ENCODE peak calls at places on chromosomes 2 and 18, in ten cellular contexts. One of them, this sample, is unnamed.

GRCh38 chr18:65750421-65751144 is at the start of gene CDH7:
- DNase-seq in NAMALWA: no peak
- DNase-seq in stimulated activated CD8-positive, alpha-beta memory T cell treated with anti-CD3 and anti-CD28 coated beads, Interleukin-2, amount 100 ng/mL, for 48 hours: no peak
- DNase-seq in activated effector memory CD4-positive, alpha-beta T cell treated with Interleukin-2 at 50 U/mL for 16 hours: no peak
- DNase-seq in ascending aorta: no peak
- DNase-seq in GM13976: no peak
- DNase-seq in aorta: peak; percentile 67
- DNase-seq in A172: no peak
- DNase-seq in T-helper 22 cell: no peak
- DNase-seq in NCI-H526 treated with DMSO at 0.1 percent for 48 hours: no peak
- DNase-seq in this sample: peak; percentile 67

GRCh38 chr18:63084220-63084619 is 235.3 kb downstream of the BCL2 start:
- DNase-seq in activated effector memory CD4-positive, alpha-beta T cell treated with Interleukin-2 at 50 U/mL for 16 hours: no peak
- DNase-seq in ascending aorta: no peak
- DNase-seq in aorta: no peak
- DNase-seq in A172: no peak
- DNase-seq in NAMALWA: no peak
- DNase-seq in stimulated activated CD8-positive, alpha-beta memory T cell treated with anti-CD3 and anti-CD28 coated beads, Interleukin-2, amount 100 ng/mL, for 48 hours: no peak
- DNase-seq in GM13976: no peak
- DNase-seq in T-helper 22 cell: no peak
- DNase-seq in NCI-H526 treated with DMSO at 0.1 percent for 48 hours: no peak
- DNase-seq in this sample: no peak

GRCh38 chr2:16313235-16313980 is 352.2 kb downstream of the CYRIA start:
- DNase-seq in A172: no peak
- DNase-seq in aorta: no peak
- DNase-seq in NAMALWA: no peak
- DNase-seq in activated effector memory CD4-positive, alpha-beta T cell treated with Interleukin-2 at 50 U/mL for 16 hours: no peak
- DNase-seq in NCI-H526 treated with DMSO at 0.1 percent for 48 hours: no peak
- DNase-seq in ascending aorta: no peak
- DNase-seq in GM13976: no peak
- DNase-seq in stimulated activated CD8-positive, alpha-beta memory T cell treated with anti-CD3 and anti-CD28 coated beads, Interleukin-2, amount 100 ng/mL, for 48 hours: no peak
- DNase-seq in T-helper 22 cell: no peak
- DNase-seq in this sample: no peak

GRCh38 chr2:12534646-12535263 is 182.0 kb upstream of the TRIB2 start:
- DNase-seq in activated effector memory CD4-positive, alpha-beta T cell treated with Interleukin-2 at 50 U/mL for 16 hours: no peak
- DNase-seq in stimulated activated CD8-positive, alpha-beta memory T cell treated with anti-CD3 and anti-CD28 coated beads, Interleukin-2, amount 100 ng/mL, for 48 hours: no peak
- DNase-seq in NAMALWA: no peak
- DNase-seq in aorta: no peak
- DNase-seq in GM13976: no peak
- DNase-seq in NCI-H526 treated with DMSO at 0.1 percent for 48 hours: no peak
- DNase-seq in T-helper 22 cell: no peak
- DNase-seq in ascending aorta: no peak
- DNase-seq in A172: peak; percentile 95
- DNase-seq in this sample: no peak

GRCh38 chr18:41917199-41917598 is 37.8 kb upstream of the PIK3C3 start:
- DNase-seq in T-helper 22 cell: no peak
- DNase-seq in activated effector memory CD4-positive, alpha-beta T cell treated with Interleukin-2 at 50 U/mL for 16 hours: no peak
- DNase-seq in GM13976: no peak
- DNase-seq in NAMALWA: no peak
- DNase-seq in aorta: no peak
- DNase-seq in A172: no peak
- DNase-seq in stimulated activated CD8-positive, alpha-beta memory T cell treated with anti-CD3 and anti-CD28 coated beads, Interleukin-2, amount 100 ng/mL, for 48 hours: no peak
- DNase-seq in ascending aorta: no peak
- DNase-seq in NCI-H526 treated with DMSO at 0.1 percent for 48 hours: no peak
- DNase-seq in this sample: no peak

GRCh38 chr2:239735131-239735828 is 289.9 kb downstream of the NDUFA10 start:
- DNase-seq in NCI-H526 treated with DMSO at 0.1 percent for 48 hours: peak; percentile 79
- DNase-seq in T-helper 22 cell: no peak
- DNase-seq in A172: no peak
- DNase-seq in NAMALWA: no peak
- DNase-seq in aorta: peak; percentile 38
- DNase-seq in ascending aorta: no peak
- DNase-seq in stimulated activated CD8-positive, alpha-beta memory T cell treated with anti-CD3 and anti-CD28 coated beads, Interleukin-2, amount 100 ng/mL, for 48 hours: no peak
- DNase-seq in GM13976: no peak
- DNase-seq in activated effector memory CD4-positive, alpha-beta T cell treated with Interleukin-2 at 50 U/mL for 16 hours: no peak
- DNase-seq in this sample: no peak

GRCh38 chr2:20476481-20476880 is 29.6 kb downstream of the RHOB start:
- DNase-seq in activated effector memory CD4-positive, alpha-beta T cell treated with Interleukin-2 at 50 U/mL for 16 hours: no peak
- DNase-seq in NAMALWA: no peak
- DNase-seq in GM13976: no peak
- DNase-seq in A172: no peak
- DNase-seq in ascending aorta: no peak
- DNase-seq in NCI-H526 treated with DMSO at 0.1 percent for 48 hours: no peak
- DNase-seq in T-helper 22 cell: no peak
- DNase-seq in aorta: no peak
- DNase-seq in stimulated activated CD8-positive, alpha-beta memory T cell treated with anti-CD3 and anti-CD28 coated beads, Interleukin-2, amount 100 ng/mL, for 48 hours: no peak
- DNase-seq in this sample: no peak

GRCh38 chr2:118221952-118222594 is 133.8 kb downstream of the INSIG2 start:
- DNase-seq in ascending aorta: no peak
- DNase-seq in NCI-H526 treated with DMSO at 0.1 percent for 48 hours: peak; percentile 64
- DNase-seq in stimulated activated CD8-positive, alpha-beta memory T cell treated with anti-CD3 and anti-CD28 coated beads, Interleukin-2, amount 100 ng/mL, for 48 hours: no peak
- DNase-seq in aorta: no peak
- DNase-seq in GM13976: peak; percentile 63
- DNase-seq in T-helper 22 cell: no peak
- DNase-seq in activated effector memory CD4-positive, alpha-beta T cell treated with Interleukin-2 at 50 U/mL for 16 hours: no peak
- DNase-seq in A172: peak; percentile 76
- DNase-seq in NAMALWA: peak; percentile 75
- DNase-seq in this sample: no peak

GRCh38 chr2:239274391-239275001 is 126.3 kb downstream of the HDAC4 start:
- DNase-seq in aorta: peak; percentile 82
- DNase-seq in T-helper 22 cell: no peak
- DNase-seq in GM13976: no peak
- DNase-seq in stimulated activated CD8-positive, alpha-beta memory T cell treated with anti-CD3 and anti-CD28 coated beads, Interleukin-2, amount 100 ng/mL, for 48 hours: no peak
- DNase-seq in NCI-H526 treated with DMSO at 0.1 percent for 48 hours: peak; percentile 54
- DNase-seq in activated effector memory CD4-positive, alpha-beta T cell treated with Interleukin-2 at 50 U/mL for 16 hours: no peak
- DNase-seq in ascending aorta: no peak
- DNase-seq in A172: no peak
- DNase-seq in NAMALWA: no peak
- DNase-seq in this sample: peak; percentile 60

GRCh38 chr2:74003494-74004211 is 18.9 kb downstream of the TET3 start:
- DNase-seq in NCI-H526 treated with DMSO at 0.1 percent for 48 hours: no peak
- DNase-seq in ascending aorta: peak; percentile 85
- DNase-seq in NAMALWA: no peak
- DNase-seq in T-helper 22 cell: no peak
- DNase-seq in GM13976: no peak
- DNase-seq in A172: peak; percentile 74
- DNase-seq in aorta: peak; percentile 86
- DNase-seq in activated effector memory CD4-positive, alpha-beta T cell treated with Interleukin-2 at 50 U/mL for 16 hours: no peak
- DNase-seq in stimulated activated CD8-positive, alpha-beta memory T cell treated with anti-CD3 and anti-CD28 coated beads, Interleukin-2, amount 100 ng/mL, for 48 hours: no peak
- DNase-seq in this sample: no peak

GRCh38 chr2:30706534-30707303 is 100.5 kb downstream of the CAPN13 start:
- DNase-seq in GM13976: peak; percentile 77
- DNase-seq in stimulated activated CD8-positive, alpha-beta memory T cell treated with anti-CD3 and anti-CD28 coated beads, Interleukin-2, amount 100 ng/mL, for 48 hours: peak; percentile 66
- DNase-seq in NAMALWA: peak; percentile 86
- DNase-seq in A172: peak; percentile 65
- DNase-seq in ascending aorta: peak; percentile 88
- DNase-seq in NCI-H526 treated with DMSO at 0.1 percent for 48 hours: peak; percentile 25
- DNase-seq in activated effector memory CD4-positive, alpha-beta T cell treated with Interleukin-2 at 50 U/mL for 16 hours: peak; percentile 45
- DNase-seq in aorta: peak; percentile 90
- DNase-seq in T-helper 22 cell: peak; percentile 28
- DNase-seq in this sample: peak; percentile 80

GRCh38 chr2:179020156-179020750 is 29.7 kb downstream of the CCDC141 start:
- DNase-seq in stimulated activated CD8-positive, alpha-beta memory T cell treated with anti-CD3 and anti-CD28 coated beads, Interleukin-2, amount 100 ng/mL, for 48 hours: peak; percentile 14
- DNase-seq in ascending aorta: no peak
- DNase-seq in activated effector memory CD4-positive, alpha-beta T cell treated with Interleukin-2 at 50 U/mL for 16 hours: no peak
- DNase-seq in T-helper 22 cell: no peak
- DNase-seq in A172: peak; percentile 27
- DNase-seq in NCI-H526 treated with DMSO at 0.1 percent for 48 hours: peak; percentile 47
- DNase-seq in GM13976: peak; percentile 9
- DNase-seq in aorta: no peak
- DNase-seq in NAMALWA: peak; percentile 77
- DNase-seq in this sample: peak; percentile 69

GRCh38 chr2:64212801-64213321 is 68.6 kb upstream of the PELI1 start:
- DNase-seq in T-helper 22 cell: no peak
- DNase-seq in stimulated activated CD8-positive, alpha-beta memory T cell treated with anti-CD3 and anti-CD28 coated beads, Interleukin-2, amount 100 ng/mL, for 48 hours: no peak
- DNase-seq in NAMALWA: no peak
- DNase-seq in GM13976: peak; percentile 33
- DNase-seq in A172: peak; percentile 52
- DNase-seq in ascending aorta: no peak
- DNase-seq in NCI-H526 treated with DMSO at 0.1 percent for 48 hours: no peak
- DNase-seq in activated effector memory CD4-positive, alpha-beta T cell treated with Interleukin-2 at 50 U/mL for 16 hours: no peak
- DNase-seq in aorta: no peak
- DNase-seq in this sample: no peak

GRCh38 chr2:111101592-111101991 is 19.1 kb upstream of the BCL2L11 start:
- DNase-seq in GM13976: no peak
- DNase-seq in stimulated activated CD8-positive, alpha-beta memory T cell treated with anti-CD3 and anti-CD28 coated beads, Interleukin-2, amount 100 ng/mL, for 48 hours: peak; percentile 14
- DNase-seq in activated effector memory CD4-positive, alpha-beta T cell treated with Interleukin-2 at 50 U/mL for 16 hours: no peak
- DNase-seq in aorta: no peak
- DNase-seq in A172: no peak
- DNase-seq in NCI-H526 treated with DMSO at 0.1 percent for 48 hours: no peak
- DNase-seq in ascending aorta: no peak
- DNase-seq in NAMALWA: no peak
- DNase-seq in T-helper 22 cell: no peak
- DNase-seq in this sample: no peak

GRCh38 chr2:182117203-182117602 is 131.6 kb downstream of the PPP1R1C start:
- DNase-seq in stimulated activated CD8-positive, alpha-beta memory T cell treated with anti-CD3 and anti-CD28 coated beads, Interleukin-2, amount 100 ng/mL, for 48 hours: no peak
- DNase-seq in NCI-H526 treated with DMSO at 0.1 percent for 48 hours: no peak
- DNase-seq in aorta: no peak
- DNase-seq in activated effector memory CD4-positive, alpha-beta T cell treated with Interleukin-2 at 50 U/mL for 16 hours: no peak
- DNase-seq in GM13976: no peak
- DNase-seq in NAMALWA: no peak
- DNase-seq in T-helper 22 cell: no peak
- DNase-seq in A172: no peak
- DNase-seq in ascending aorta: no peak
- DNase-seq in this sample: no peak

GRCh38 chr2:70907130-70907756 is 28.5 kb upstream of the ATP6V1B1 start:
- DNase-seq in activated effector memory CD4-positive, alpha-beta T cell treated with Interleukin-2 at 50 U/mL for 16 hours: no peak
- DNase-seq in T-helper 22 cell: no peak
- DNase-seq in NAMALWA: no peak
- DNase-seq in stimulated activated CD8-positive, alpha-beta memory T cell treated with anti-CD3 and anti-CD28 coated beads, Interleukin-2, amount 100 ng/mL, for 48 hours: no peak
- DNase-seq in GM13976: no peak
- DNase-seq in ascending aorta: peak; percentile 60
- DNase-seq in NCI-H526 treated with DMSO at 0.1 percent for 48 hours: no peak
- DNase-seq in aorta: no peak
- DNase-seq in A172: no peak
- DNase-seq in this sample: peak; percentile 57

GRCh38 chr2:34242741-34243123 is 643.6 kb upstream of the FAM98A start:
- DNase-seq in activated effector memory CD4-positive, alpha-beta T cell treated with Interleukin-2 at 50 U/mL for 16 hours: no peak
- DNase-seq in T-helper 22 cell: no peak
- DNase-seq in A172: no peak
- DNase-seq in aorta: no peak
- DNase-seq in NAMALWA: no peak
- DNase-seq in ascending aorta: no peak
- DNase-seq in NCI-H526 treated with DMSO at 0.1 percent for 48 hours: no peak
- DNase-seq in stimulated activated CD8-positive, alpha-beta memory T cell treated with anti-CD3 and anti-CD28 coated beads, Interleukin-2, amount 100 ng/mL, for 48 hours: no peak
- DNase-seq in GM13976: no peak
- DNase-seq in this sample: no peak

GRCh38 chr2:142863485-142863921 is 14.0 kb upstream of the KYNU start:
- DNase-seq in aorta: no peak
- DNase-seq in GM13976: no peak
- DNase-seq in T-helper 22 cell: no peak
- DNase-seq in activated effector memory CD4-positive, alpha-beta T cell treated with Interleukin-2 at 50 U/mL for 16 hours: no peak
- DNase-seq in NAMALWA: no peak
- DNase-seq in ascending aorta: no peak
- DNase-seq in stimulated activated CD8-positive, alpha-beta memory T cell treated with anti-CD3 and anti-CD28 coated beads, Interleukin-2, amount 100 ng/mL, for 48 hours: no peak
- DNase-seq in NCI-H526 treated with DMSO at 0.1 percent for 48 hours: no peak
- DNase-seq in A172: no peak
- DNase-seq in this sample: no peak

GRCh38 chr2:43105586-43106562 is 120.5 kb downstream of the ZFP36L2 start:
- DNase-seq in stimulated activated CD8-positive, alpha-beta memory T cell treated with anti-CD3 and anti-CD28 coated beads, Interleukin-2, amount 100 ng/mL, for 48 hours: no peak
- DNase-seq in NCI-H526 treated with DMSO at 0.1 percent for 48 hours: no peak
- DNase-seq in activated effector memory CD4-positive, alpha-beta T cell treated with Interleukin-2 at 50 U/mL for 16 hours: no peak
- DNase-seq in T-helper 22 cell: no peak
- DNase-seq in ascending aorta: no peak
- DNase-seq in GM13976: peak; percentile 70
- DNase-seq in A172: no peak
- DNase-seq in aorta: no peak
- DNase-seq in NAMALWA: peak; percentile 66
- DNase-seq in this sample: no peak

GRCh38 chr2:99834426-99834825 is 308.0 kb downstream of the AFF3 start:
- DNase-seq in NAMALWA: no peak
- DNase-seq in activated effector memory CD4-positive, alpha-beta T cell treated with Interleukin-2 at 50 U/mL for 16 hours: no peak
- DNase-seq in aorta: no peak
- DNase-seq in NCI-H526 treated with DMSO at 0.1 percent for 48 hours: no peak
- DNase-seq in GM13976: no peak
- DNase-seq in T-helper 22 cell: no peak
- DNase-seq in A172: no peak
- DNase-seq in ascending aorta: no peak
- DNase-seq in stimulated activated CD8-positive, alpha-beta memory T cell treated with anti-CD3 and anti-CD28 coated beads, Interleukin-2, amount 100 ng/mL, for 48 hours: no peak
- DNase-seq in this sample: no peak

GRCh38 chr18:21330122-21330701 is 88.2 kb downstream of the GREB1L start:
- DNase-seq in ascending aorta: no peak
- DNase-seq in NAMALWA: no peak
- DNase-seq in aorta: no peak
- DNase-seq in T-helper 22 cell: no peak
- DNase-seq in activated effector memory CD4-positive, alpha-beta T cell treated with Interleukin-2 at 50 U/mL for 16 hours: no peak
- DNase-seq in GM13976: no peak
- DNase-seq in A172: peak; percentile 87
- DNase-seq in stimulated activated CD8-positive, alpha-beta memory T cell treated with anti-CD3 and anti-CD28 coated beads, Interleukin-2, amount 100 ng/mL, for 48 hours: no peak
- DNase-seq in NCI-H526 treated with DMSO at 0.1 percent for 48 hours: no peak
- DNase-seq in this sample: no peak

GRCh38 chr2:177338177-177338721 is 54.3 kb upstream of the AGPS start:
- DNase-seq in NAMALWA: no peak
- DNase-seq in activated effector memory CD4-positive, alpha-beta T cell treated with Interleukin-2 at 50 U/mL for 16 hours: no peak
- DNase-seq in ascending aorta: no peak
- DNase-seq in GM13976: no peak
- DNase-seq in aorta: no peak
- DNase-seq in A172: peak; percentile 87
- DNase-seq in T-helper 22 cell: no peak
- DNase-seq in stimulated activated CD8-positive, alpha-beta memory T cell treated with anti-CD3 and anti-CD28 coated beads, Interleukin-2, amount 100 ng/mL, for 48 hours: no peak
- DNase-seq in NCI-H526 treated with DMSO at 0.1 percent for 48 hours: peak; percentile 82
- DNase-seq in this sample: no peak

GRCh38 chr2:140384946-140385345 is 1604.8 kb upstream of the NXPH2 start:
- DNase-seq in aorta: peak; percentile 33
- DNase-seq in A172: no peak
- DNase-seq in stimulated activated CD8-positive, alpha-beta memory T cell treated with anti-CD3 and anti-CD28 coated beads, Interleukin-2, amount 100 ng/mL, for 48 hours: no peak
- DNase-seq in activated effector memory CD4-positive, alpha-beta T cell treated with Interleukin-2 at 50 U/mL for 16 hours: no peak
- DNase-seq in NCI-H526 treated with DMSO at 0.1 percent for 48 hours: no peak
- DNase-seq in NAMALWA: no peak
- DNase-seq in ascending aorta: no peak
- DNase-seq in T-helper 22 cell: no peak
- DNase-seq in GM13976: no peak
- DNase-seq in this sample: no peak

GRCh38 chr18:26526128-26526965 is 22.0 kb downstream of the KCTD1 start:
- DNase-seq in activated effector memory CD4-positive, alpha-beta T cell treated with Interleukin-2 at 50 U/mL for 16 hours: no peak
- DNase-seq in A172: no peak
- DNase-seq in GM13976: no peak
- DNase-seq in stimulated activated CD8-positive, alpha-beta memory T cell treated with anti-CD3 and anti-CD28 coated beads, Interleukin-2, amount 100 ng/mL, for 48 hours: no peak
- DNase-seq in T-helper 22 cell: no peak
- DNase-seq in aorta: no peak
- DNase-seq in NCI-H526 treated with DMSO at 0.1 percent for 48 hours: no peak
- DNase-seq in NAMALWA: no peak
- DNase-seq in ascending aorta: no peak
- DNase-seq in this sample: no peak

GRCh38 chr2:171598713-171599319 is 76.5 kb downstream of the CYBRD1 start:
- DNase-seq in GM13976: peak; percentile 79
- DNase-seq in ascending aorta: no peak
- DNase-seq in NAMALWA: peak; percentile 81
- DNase-seq in stimulated activated CD8-positive, alpha-beta memory T cell treated with anti-CD3 and anti-CD28 coated beads, Interleukin-2, amount 100 ng/mL, for 48 hours: peak; percentile 8
- DNase-seq in activated effector memory CD4-positive, alpha-beta T cell treated with Interleukin-2 at 50 U/mL for 16 hours: no peak
- DNase-seq in NCI-H526 treated with DMSO at 0.1 percent for 48 hours: peak; percentile 46
- DNase-seq in aorta: no peak
- DNase-seq in T-helper 22 cell: peak; percentile 2
- DNase-seq in A172: peak; percentile 64
- DNase-seq in this sample: peak; percentile 31

GRCh38 chr2:234472155-234472554 is 24.7 kb downstream of the ARL4C start:
- DNase-seq in A172: no peak
- DNase-seq in NCI-H526 treated with DMSO at 0.1 percent for 48 hours: no peak
- DNase-seq in T-helper 22 cell: no peak
- DNase-seq in activated effector memory CD4-positive, alpha-beta T cell treated with Interleukin-2 at 50 U/mL for 16 hours: no peak
- DNase-seq in NAMALWA: no peak
- DNase-seq in stimulated activated CD8-positive, alpha-beta memory T cell treated with anti-CD3 and anti-CD28 coated beads, Interleukin-2, amount 100 ng/mL, for 48 hours: no peak
- DNase-seq in GM13976: no peak
- DNase-seq in aorta: no peak
- DNase-seq in ascending aorta: no peak
- DNase-seq in this sample: no peak